ENCODE peak calls at places on chromosomes 2 and 18, in ten cellular contexts. R is small intestine, J is GM03348, H is RKO, B is colonic mucosa, K is NCI-H1105, V is left ventricle myocardium superior, Z is occipital lobe, Y is HTR-8/SVneo, O is T-helper 2 cell. M is an unnamed sample.

GRCh38 chr2:174573621-174574081 is 24.0 kb downstream of the WIPF1 start:
- DNase-seq in Y (no peak), V (peak), O (peak), B (no peak), H (no peak), K (no peak), Z (no peak), R (no peak), J (no peak), M (no peak)

GRCh38 chr2:96817882-96818281 is 1.8 kb downstream of the CNNM3 start:
- DNase-seq in Y (no peak), R (peak), B (no peak), H (peak), J (no peak), V (no peak), Z (no peak), O (no peak), K (no peak), M (no peak)

GRCh38 chr2:55231546-55232083 is 478 bp downstream of the CLHC1 start:
- DNase-seq in J (peak), H (peak), Y (peak), B (no peak), O (no peak), Z (no peak), K (peak), V (no peak), R (no peak), M (no peak)

GRCh38 chr18:74933930-74934329 is 275.0 kb downstream of the PTGR3 start:
- DNase-seq in O (no peak), J (no peak), B (no peak), Y (no peak), V (no peak), H (no peak), K (no peak), Z (no peak), R (no peak), M (no peak)

GRCh38 chr2:17800219-17800618 is 16.0 kb upstream of the MSGN1 start:
- DNase-seq in J (no peak), B (no peak), H (no peak), K (no peak), V (no peak), Y (no peak), R (no peak), Z (no peak), O (no peak), M (no peak)

GRCh38 chr2:20707601-20708000 is 40.7 kb downstream of the GDF7 start:
- DNase-seq in K (no peak), O (no peak), R (peak), Y (no peak), H (no peak), Z (no peak), J (no peak), B (no peak), V (no peak), M (no peak)

GRCh38 chr2:42905341-42906114 is 113.1 kb upstream of the HAAO start:
- DNase-seq in K (no peak), Z (no peak), H (no peak), R (no peak), O (no peak), Y (no peak), V (no peak), J (no peak), B (no peak), M (no peak)

GRCh38 chr2:101823347-101823791 is 125.9 kb downstream of the MAP4K4 start:
- DNase-seq in H (no peak), K (no peak), V (peak), R (peak), O (peak), Y (peak), B (peak), Z (peak), J (no peak), M (peak)

GRCh38 chr2:10079931-10080535 is at the start of gene CYS1:
- DNase-seq in K (no peak), H (no peak), V (peak), Y (peak), R (no peak), Z (no peak), O (peak), J (peak), B (no peak), M (no peak)

GRCh38 chr2:206615417-206616089 is 26.7 kb upstream of the FAM237A start:
- DNase-seq in H (no peak), K (no peak), O (no peak), Z (no peak), B (no peak), Y (no peak), R (no peak), V (no peak), J (no peak), M (no peak)

GRCh38 chr2:5978352-5978751 is 286.2 kb downstream of the SOX11 start:
- DNase-seq in K (no peak), B (no peak), V (no peak), J (no peak), O (no peak), Y (no peak), H (no peak), R (no peak), Z (no peak), M (no peak)

GRCh38 chr18:35141077-35141476 is 99.8 kb upstream of the ZNF397 start:
- DNase-seq in O (no peak), H (no peak), V (no peak), J (no peak), B (no peak), K (no peak), Y (no peak), Z (no peak), R (no peak), M (no peak)

GRCh38 chr2:229085439-229085838 is 185.6 kb downstream of the PID1 start:
- DNase-seq in R (no peak), H (no peak), B (no peak), J (no peak), Y (no peak), V (no peak), O (no peak), K (no peak), Z (no peak), M (no peak)

GRCh38 chr2:225763711-225764110 is 364.2 kb downstream of the NYAP2 start:
- DNase-seq in H (no peak), O (no peak), K (no peak), V (no peak), Z (no peak), Y (no peak), B (no peak), J (no peak), R (no peak), M (no peak)

GRCh38 chr2:175837046-175837445 is 165.0 kb downstream of the LNPK start:
- DNase-seq in R (no peak), J (peak), H (peak), Z (no peak), V (no peak), B (no peak), Y (no peak), K (no peak), O (no peak), M (no peak)

GRCh38 chr2:210445116-210445707 is 31.3 kb downstream of the LANCL1 start:
- DNase-seq in V (no peak), K (no peak), B (no peak), H (peak), O (peak), Y (peak), J (peak), Z (no peak), R (peak), M (no peak)

GRCh38 chr2:28643911-28644334 is 107.7 kb upstream of the PPP1CB start:
- DNase-seq in K (no peak), Y (peak), O (no peak), B (no peak), J (peak), H (no peak), R (peak), V (no peak), Z (no peak), M (no peak)

GRCh38 chr2:240929364-240930095 is 23.4 kb downstream of the CROCC2 start:
- DNase-seq in Y (no peak), V (no peak), J (no peak), K (no peak), B (peak), H (no peak), R (no peak), Z (no peak), O (no peak), M (no peak)

GRCh38 chr18:58417752-58418151 is 211.1 kb downstream of the ALPK2 start:
- DNase-seq in R (no peak), J (no peak), Y (no peak), H (no peak), K (no peak), V (no peak), Z (no peak), B (no peak), O (no peak), M (no peak)

GRCh38 chr2:25426326-25426725 is 84.6 kb upstream of the DNMT3A start:
- DNase-seq in K (no peak), V (no peak), Y (no peak), Z (no peak), J (no peak), R (no peak), H (no peak), B (no peak), O (no peak), M (no peak)

GRCh38 chr2:37350034-37350433 is 5.6 kb downstream of the QPCT start:
- DNase-seq in Y (no peak), R (peak), B (peak), H (no peak), O (no peak), K (peak), Z (no peak), V (no peak), J (no peak), M (no peak)

GRCh38 chr2:205681836-205682238 is 464 bp upstream of the NRP2 start:
- DNase-seq in Z (no peak), V (peak), B (no peak), R (no peak), H (no peak), K (peak), Y (no peak), O (no peak), J (no peak), M (no peak)

GRCh38 chr2:113357071-113357470 is 78.3 kb upstream of the PAX8 start:
- DNase-seq in Y (no peak), O (no peak), B (no peak), H (no peak), J (no peak), K (no peak), V (no peak), R (no peak), Z (no peak), M (no peak)

GRCh38 chr18:10659000-10659399 is 133.2 kb downstream of the NAPG start:
- DNase-seq in Z (no peak), K (no peak), Y (no peak), V (no peak), J (no peak), O (no peak), H (no peak), B (no peak), R (no peak), M (no peak)

GRCh38 chr2:169775765-169776482 is 22.7 kb upstream of the SSB start:
- DNase-seq in R (no peak), V (no peak), B (no peak), K (no peak), Y (no peak), J (no peak), O (no peak), H (no peak), Z (no peak), M (no peak)

GRCh38 chr18:62992877-62993365 is 277.6 kb downstream of the PHLPP1 start:
- DNase-seq in O (no peak), B (no peak), R (no peak), K (no peak), J (no peak), Y (no peak), H (no peak), V (no peak), Z (no peak), M (no peak)

GRCh38 chr18:76275913-76276312 is 219.1 kb downstream of the ZNF516 start:
- DNase-seq in Y (no peak), B (no peak), V (no peak), K (no peak), H (no peak), R (no peak), O (peak), Z (no peak), J (peak), M (no peak)

GRCh38 chr2:191506515-191506914 is 171.4 kb upstream of the NABP1 start:
- DNase-seq in H (no peak), J (no peak), R (no peak), Z (no peak), O (no peak), V (no peak), B (no peak), K (no peak), Y (no peak), M (no peak)

GRCh38 chr2:219681301-219682290 is 54.2 kb downstream of the SLC4A3 start:
- DNase-seq in B (no peak), R (no peak), V (no peak), J (peak), O (no peak), H (peak), K (no peak), Z (no peak), Y (no peak), M (no peak)

GRCh38 chr18:7870855-7871254 is 303.7 kb downstream of the PTPRM start:
- DNase-seq in V (no peak), Y (no peak), R (no peak), B (no peak), O (no peak), K (no peak), J (peak), H (no peak), Z (no peak), M (no peak)

GRCh38 chr2:31054383-31054782 is 83.9 kb downstream of the GALNT14 start:
- DNase-seq in Y (no peak), Z (no peak), J (no peak), R (no peak), V (no peak), K (no peak), B (no peak), H (no peak), O (no peak), M (no peak)

GRCh38 chr2:101418704-101419663 is 31.7 kb upstream of the CREG2 start:
- DNase-seq in O (peak), J (peak), Z (no peak), R (peak), Y (peak), H (peak), B (peak), K (peak), V (no peak), M (peak)

GRCh38 chr2:7348761-7349160 is 431.5 kb downstream of the RNF144A start:
- DNase-seq in R (no peak), O (peak), Y (no peak), B (no peak), K (no peak), V (no peak), Z (no peak), H (no peak), J (no peak), M (no peak)

GRCh38 chr2:8563814-8564474 is 117.9 kb upstream of the ID2 start:
- DNase-seq in J (no peak), V (no peak), B (no peak), H (no peak), O (no peak), Z (no peak), R (no peak), K (no peak), Y (no peak), M (no peak)

GRCh38 chr2:71469403-71470398 is 16.3 kb downstream of the DYSF start:
- DNase-seq in V (peak), K (no peak), Y (no peak), J (no peak), R (no peak), B (no peak), O (no peak), Z (no peak), H (no peak), M (no peak)

GRCh38 chr2:156334496-156335478 is 2.3 kb upstream of the NR4A2 start:
- DNase-seq in K (peak), V (peak), O (peak), J (peak), B (peak), H (peak), R (peak), Z (peak), Y (peak), M (peak)

GRCh38 chr2:7194950-7195349 is 277.7 kb downstream of the RNF144A start:
- DNase-seq in H (no peak), K (no peak), Y (no peak), Z (no peak), J (no peak), O (no peak), B (no peak), R (no peak), V (no peak), M (no peak)

M was measured in naive thymus-derived CD8-positive, alpha-beta T cell.